ENCODE peak calls at places on chromosomes 11 and 22, in six cellular contexts. One of them, this sample, is unnamed.

GRCh38 chr11:79400206-79400605 is 40.6 kb downstream of the TENM4 start:
- DNase-seq in HCT116: no peak
- DNase-seq in PC-3: no peak
- DNase-seq in hepatocyte: no peak
- DNase-seq in GM23248: no peak
- DNase-seq in keratinocyte: no peak
- DNase-seq in this sample: no peak

GRCh38 chr11:64070301-64070656 is 34.5 kb downstream of the FLRT1 start:
- DNase-seq in HCT116: no peak
- DNase-seq in PC-3: no peak
- DNase-seq in hepatocyte: peak; percentile 66
- DNase-seq in GM23248: no peak
- DNase-seq in keratinocyte: no peak
- DNase-seq in this sample: no peak

GRCh38 chr11:118194835-118195627 is 18.6 kb upstream of the SCN2B start:
- DNase-seq in HCT116: no peak
- DNase-seq in PC-3: peak; percentile 96
- DNase-seq in hepatocyte: peak; percentile 90
- DNase-seq in GM23248: peak; percentile 94
- DNase-seq in keratinocyte: peak; percentile 78
- DNase-seq in this sample: no peak

GRCh38 chr11:94201004-94201465 is 72.4 kb downstream of the PANX1 start:
- DNase-seq in HCT116: no peak
- DNase-seq in PC-3: peak; percentile 26
- DNase-seq in hepatocyte: peak; percentile 51
- DNase-seq in GM23248: peak; percentile 76
- DNase-seq in keratinocyte: no peak
- DNase-seq in this sample: no peak

GRCh38 chr22:20526628-20527355 is 19.4 kb downstream of the MED15 start:
- DNase-seq in HCT116: no peak
- DNase-seq in PC-3: peak; percentile 57
- DNase-seq in hepatocyte: peak; percentile 46
- DNase-seq in GM23248: peak; percentile 89
- DNase-seq in keratinocyte: no peak
- DNase-seq in this sample: peak; percentile 84

GRCh38 chr22:38835888-38836301 is 7.9 kb downstream of the NPTXR start:
- DNase-seq in HCT116: no peak
- DNase-seq in PC-3: peak; percentile 65
- DNase-seq in hepatocyte: no peak
- DNase-seq in GM23248: peak; percentile 88
- DNase-seq in keratinocyte: no peak
- DNase-seq in this sample: peak; percentile 94

GRCh38 chr11:116618461-116618860 is 154.3 kb downstream of the BUD13 start:
- DNase-seq in HCT116: no peak
- DNase-seq in PC-3: no peak
- DNase-seq in hepatocyte: no peak
- DNase-seq in GM23248: no peak
- DNase-seq in keratinocyte: no peak
- DNase-seq in this sample: no peak

GRCh38 chr22:23826510-23827350 is 12.1 kb downstream of the DERL3 start:
- DNase-seq in HCT116: no peak
- DNase-seq in PC-3: no peak
- DNase-seq in hepatocyte: peak; percentile 2
- DNase-seq in GM23248: peak; percentile 77
- DNase-seq in keratinocyte: no peak
- DNase-seq in this sample: peak; percentile 95

GRCh38 chr11:77188323-77188911 is 60.4 kb downstream of the MYO7A start:
- DNase-seq in HCT116: peak; percentile 54
- DNase-seq in PC-3: peak; percentile 88
- DNase-seq in hepatocyte: peak; percentile 91
- DNase-seq in GM23248: peak; percentile 87
- DNase-seq in keratinocyte: no peak
- DNase-seq in this sample: peak; percentile 98

GRCh38 chr11:112290462-112290894 is 29.8 kb upstream of the PLET1 start:
- DNase-seq in HCT116: no peak
- DNase-seq in PC-3: no peak
- DNase-seq in hepatocyte: no peak
- DNase-seq in GM23248: no peak
- DNase-seq in keratinocyte: no peak
- DNase-seq in this sample: no peak

GRCh38 chr11:120168960-120169681 is 31.2 kb upstream of the TRIM29 start:
- DNase-seq in HCT116: no peak
- DNase-seq in PC-3: peak; percentile 77
- DNase-seq in hepatocyte: peak; percentile 81
- DNase-seq in GM23248: peak; percentile 81
- DNase-seq in keratinocyte: no peak
- DNase-seq in this sample: peak; percentile 92

GRCh38 chr11:133579165-133580031 is 47.1 kb upstream of the OPCML start:
- DNase-seq in HCT116: no peak
- DNase-seq in PC-3: no peak
- DNase-seq in hepatocyte: no peak
- DNase-seq in GM23248: no peak
- DNase-seq in keratinocyte: no peak
- DNase-seq in this sample: no peak

GRCh38 chr11:112355726-112356125 is 95.1 kb upstream of the PLET1 start:
- DNase-seq in HCT116: peak; percentile 3
- DNase-seq in PC-3: peak; percentile 59
- DNase-seq in hepatocyte: peak; percentile 20
- DNase-seq in GM23248: peak; percentile 38
- DNase-seq in keratinocyte: peak; percentile 2
- DNase-seq in this sample: peak; percentile 48

GRCh38 chr11:30131535-30131934 is 99.3 kb upstream of the FSHB start:
- DNase-seq in HCT116: no peak
- DNase-seq in PC-3: no peak
- DNase-seq in hepatocyte: peak; percentile 62
- DNase-seq in GM23248: peak; percentile 38
- DNase-seq in keratinocyte: no peak
- DNase-seq in this sample: no peak

GRCh38 chr11:64141081-64141783 is 24.7 kb downstream of the MACROD1 start:
- DNase-seq in HCT116: no peak
- DNase-seq in PC-3: no peak
- DNase-seq in hepatocyte: no peak
- DNase-seq in GM23248: no peak
- DNase-seq in keratinocyte: no peak
- DNase-seq in this sample: no peak

GRCh38 chr22:24244144-24244787 is 616 bp downstream of the GGT5 start:
- DNase-seq in HCT116: no peak
- DNase-seq in PC-3: no peak
- DNase-seq in hepatocyte: no peak
- DNase-seq in GM23248: peak; percentile 28
- DNase-seq in keratinocyte: no peak
- DNase-seq in this sample: no peak

GRCh38 chr11:86180415-86180814 is 64.1 kb upstream of the EED start:
- DNase-seq in HCT116: no peak
- DNase-seq in PC-3: no peak
- DNase-seq in hepatocyte: no peak
- DNase-seq in GM23248: no peak
- DNase-seq in keratinocyte: no peak
- DNase-seq in this sample: no peak

GRCh38 chr22:43393132-43393844 is 18.5 kb upstream of the MPPED1 start:
- DNase-seq in HCT116: no peak
- DNase-seq in PC-3: no peak
- DNase-seq in hepatocyte: peak; percentile 80
- DNase-seq in GM23248: no peak
- DNase-seq in keratinocyte: no peak
- DNase-seq in this sample: peak; percentile 14

GRCh38 chr11:73838443-73839122 is 38.1 kb downstream of the COA4 start:
- DNase-seq in HCT116: no peak
- DNase-seq in PC-3: no peak
- DNase-seq in hepatocyte: peak; percentile 6
- DNase-seq in GM23248: peak; percentile 33
- DNase-seq in keratinocyte: no peak
- DNase-seq in this sample: no peak
- H2AFZ ChIP-seq in HCT116: no peak overlapping the region
- H2AFZ ChIP-seq in PC-3: no peak overlapping the region
- H2AFZ ChIP-seq in hepatocyte: no peak overlapping the region
- H2AFZ ChIP-seq in GM23248: no peak overlapping the region
- H2AFZ ChIP-seq in keratinocyte: no peak overlapping the region
- H2AFZ ChIP-seq in this sample: peak overlapping the region; percentile 18

DNA sequence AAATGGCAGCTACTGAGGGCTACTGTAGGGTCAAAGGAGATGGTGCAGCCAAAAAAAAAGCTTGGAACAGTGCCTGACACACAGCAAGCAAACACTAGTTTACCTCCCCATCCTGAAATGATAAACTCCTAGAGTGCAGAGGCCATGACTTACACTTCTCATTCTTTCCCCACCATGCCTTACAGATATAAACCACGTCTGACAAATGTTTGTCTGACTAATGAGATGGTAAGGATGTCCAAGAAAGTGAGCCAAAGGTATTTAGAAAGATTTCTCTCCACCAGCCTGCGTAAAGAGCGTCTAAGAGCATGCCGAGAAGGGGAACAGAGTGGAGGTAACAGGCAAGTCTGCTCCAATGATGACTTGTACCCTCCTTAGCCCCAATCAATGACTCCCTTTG is 99.0 kb downstream of the LARGE1 start:
- DNase-seq in HCT116: no peak
- DNase-seq in PC-3: no peak
- DNase-seq in hepatocyte: no peak
- DNase-seq in GM23248: peak; percentile 46
- DNase-seq in keratinocyte: no peak
- DNase-seq in this sample: no peak
- H3K27ac ChIP-seq in HCT116: no peak overlapping the region
- H3K27ac ChIP-seq in PC-3: no peak overlapping the region
- H3K27ac ChIP-seq in hepatocyte: no peak overlapping the region
- H3K27ac ChIP-seq in GM23248: peak overlapping the region; percentile 6
- H3K27ac ChIP-seq in keratinocyte: no peak overlapping the region
- H3K27ac ChIP-seq in this sample: no peak overlapping the region

GRCh38 chr11:18223937-18224387 is 12.6 kb downstream of the SAA4 start:
- DNase-seq in HCT116: no peak
- DNase-seq in PC-3: no peak
- DNase-seq in hepatocyte: no peak
- DNase-seq in GM23248: no peak
- DNase-seq in keratinocyte: no peak
- DNase-seq in this sample: no peak

GRCh38 chr11:18222814-18223421 is 13.7 kb downstream of the SAA4 start:
- DNase-seq in HCT116: no peak
- DNase-seq in PC-3: no peak
- DNase-seq in hepatocyte: no peak
- DNase-seq in GM23248: no peak
- DNase-seq in keratinocyte: no peak
- DNase-seq in this sample: no peak

GRCh38 chr11:18225906-18226305 is 10.7 kb downstream of the SAA4 start:
- DNase-seq in HCT116: no peak
- DNase-seq in PC-3: no peak
- DNase-seq in hepatocyte: no peak
- DNase-seq in GM23248: no peak
- DNase-seq in keratinocyte: no peak
- DNase-seq in this sample: no peak

GRCh38 chr11:18221274-18221876 is 15.2 kb downstream of the SAA4 start:
- DNase-seq in HCT116: no peak
- DNase-seq in PC-3: no peak
- DNase-seq in hepatocyte: no peak
- DNase-seq in GM23248: no peak
- DNase-seq in keratinocyte: no peak
- DNase-seq in this sample: no peak
- H3K4me3 ChIP-seq in HCT116: no peak overlapping the region
- H3K4me3 ChIP-seq in PC-3: no peak overlapping the region
- H3K4me3 ChIP-seq in hepatocyte: no peak overlapping the region
- H3K4me3 ChIP-seq in GM23248: no peak overlapping the region
- H3K4me3 ChIP-seq in keratinocyte: no peak overlapping the region
- H3K4me3 ChIP-seq in this sample: no peak overlapping the region

GRCh38 chr11:58059011-58059358 is 28.2 kb downstream of the OR6Q1 start:
- DNase-seq in HCT116: no peak
- DNase-seq in PC-3: peak; percentile 64
- DNase-seq in hepatocyte: peak; percentile 67
- DNase-seq in GM23248: peak; percentile 89
- DNase-seq in keratinocyte: peak; percentile 48
- DNase-seq in this sample: peak; percentile 64
- H2AFZ ChIP-seq in HCT116: peak overlapping the region; percentile 54
- H2AFZ ChIP-seq in PC-3: peak overlapping the region; percentile 35
- H2AFZ ChIP-seq in hepatocyte: no peak overlapping the region
- H2AFZ ChIP-seq in GM23248: peak overlapping the region; percentile 75
- H2AFZ ChIP-seq in keratinocyte: no peak overlapping the region
- H2AFZ ChIP-seq in this sample: peak overlapping the region; percentile 47

GRCh38 chr22:50177537-50178470 is 7.3 kb downstream of the PANX2 start:
- DNase-seq in HCT116: no peak
- DNase-seq in PC-3: no peak
- DNase-seq in hepatocyte: no peak
- DNase-seq in GM23248: no peak
- DNase-seq in keratinocyte: no peak
- DNase-seq in this sample: no peak

GRCh38 chr22:50175191-50175461 is 4.6 kb downstream of the PANX2 start:
- DNase-seq in HCT116: no peak
- DNase-seq in PC-3: no peak
- DNase-seq in hepatocyte: no peak
- DNase-seq in GM23248: no peak
- DNase-seq in keratinocyte: no peak
- DNase-seq in this sample: no peak

GRCh38 chr22:50175921-50176849 is 5.7 kb downstream of the PANX2 start:
- DNase-seq in HCT116: no peak
- DNase-seq in PC-3: no peak
- DNase-seq in hepatocyte: no peak
- DNase-seq in GM23248: no peak
- DNase-seq in keratinocyte: no peak
- DNase-seq in this sample: no peak

GRCh38 chr22:50178471-50178864 is 7.2 kb upstream of the TRABD start:
- DNase-seq in HCT116: no peak
- DNase-seq in PC-3: no peak
- DNase-seq in hepatocyte: no peak
- DNase-seq in GM23248: peak; percentile 38
- DNase-seq in keratinocyte: no peak
- DNase-seq in this sample: peak; percentile 88

DNA sequence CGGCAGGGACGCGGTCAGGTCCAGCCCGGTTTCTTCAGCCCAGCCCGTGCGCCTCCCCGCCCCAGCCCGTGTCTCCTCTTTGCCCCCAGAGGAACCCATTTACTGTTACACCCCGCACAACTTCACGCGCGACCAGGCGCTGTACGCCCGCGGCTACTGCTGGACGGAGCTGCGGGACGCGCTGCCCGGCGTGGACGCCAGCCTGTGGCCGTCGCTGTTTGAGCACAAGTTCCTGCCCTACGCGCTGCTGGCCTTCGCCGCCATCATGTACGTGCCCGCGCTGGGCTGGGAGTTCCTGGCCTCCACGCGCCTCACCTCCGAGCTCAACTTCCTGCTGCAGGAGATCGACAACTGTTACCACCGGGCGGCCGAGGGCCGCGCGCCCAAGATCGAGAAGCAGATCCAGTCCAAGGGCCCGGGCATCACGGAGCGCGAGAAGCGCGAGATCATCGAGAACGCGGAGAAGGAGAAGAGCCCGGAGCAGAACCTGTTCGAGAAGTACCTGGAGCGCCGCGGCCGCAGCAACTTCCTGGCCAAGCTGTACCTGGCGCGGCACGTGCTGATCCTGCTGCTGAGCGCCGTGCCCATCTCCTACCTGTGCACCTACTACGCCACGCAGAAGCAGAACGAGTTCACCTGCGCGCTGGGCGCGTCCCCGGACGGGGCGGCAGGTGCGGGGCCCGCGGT is 6.5 kb downstream of the PANX2 start:
- DNase-seq in HCT116: no peak
- DNase-seq in PC-3: no peak
- DNase-seq in hepatocyte: no peak
- DNase-seq in GM23248: no peak
- DNase-seq in keratinocyte: no peak
- DNase-seq in this sample: no peak
- H3K27ac ChIP-seq in HCT116: no peak overlapping the region
- H3K27ac ChIP-seq in PC-3: no peak overlapping the region
- H3K27ac ChIP-seq in hepatocyte: no peak overlapping the region
- H3K27ac ChIP-seq in GM23248: no peak overlapping the region
- H3K27ac ChIP-seq in keratinocyte: no peak overlapping the region
- H3K27ac ChIP-seq in this sample: no peak overlapping the region

GRCh38 chr11:102325088-102325487 is 7.8 kb downstream of the BIRC3 start:
- DNase-seq in HCT116: no peak
- DNase-seq in PC-3: no peak
- DNase-seq in hepatocyte: no peak
- DNase-seq in GM23248: no peak
- DNase-seq in keratinocyte: no peak
- DNase-seq in this sample: no peak
- H3K4me3 ChIP-seq in HCT116: no peak overlapping the region
- H3K4me3 ChIP-seq in PC-3: no peak overlapping the region
- H3K4me3 ChIP-seq in hepatocyte: no peak overlapping the region
- H3K4me3 ChIP-seq in GM23248: no peak overlapping the region
- H3K4me3 ChIP-seq in keratinocyte: no peak overlapping the region
- H3K4me3 ChIP-seq in this sample: no peak overlapping the region